ENCODE peak calls at places on chromosomes 12 and 14, in nine cellular contexts. U is Panc1, X is coronary artery, Q is RWPE1, D is IMR-90, S is B cell, T is WTC11, Y is NB4, H is heart right ventricle. V is an unnamed sample.

GRCh38 chr14:22200977-22201605 is 387.9 kb downstream of the DAD1 start:
- DNase-seq in U (peak), S (no peak), Y (peak), Q (peak), X (no peak), D (peak), H (no peak), T (peak), V (no peak)

GRCh38 chr12:2239376-2240010 is 186.7 kb downstream of the CACNA1C start:
- DNase-seq in D (peak), Q (no peak), Y (no peak), T (no peak), X (peak), S (no peak), U (no peak), H (peak), V (no peak)

GRCh38 chr12:12349711-12350665 is at the start of gene MANSC1:
- DNase-seq in Y (peak), X (peak), Q (no peak), S (no peak), U (no peak), H (peak), D (peak), T (peak), V (peak)

GRCh38 chr14:95449131-95449530 is 67.3 kb downstream of the SYNE3 start:
- DNase-seq in H (no peak), S (no peak), Y (no peak), D (no peak), U (no peak), T (no peak), Q (no peak), X (no peak), V (no peak)

GRCh38 chr12:115712676-115713075 is 564.8 kb downstream of the MED13L start:
- DNase-seq in U (no peak), D (no peak), X (no peak), Q (no peak), H (no peak), S (no peak), Y (no peak), T (no peak), V (no peak)

GRCh38 chr12:26787125-26787495 is 45.9 kb downstream of the ITPR2 start:
- DNase-seq in D (peak), X (no peak), Y (no peak), S (no peak), Q (peak), T (no peak), U (no peak), H (no peak), V (no peak)

GRCh38 chr12:52691076-52691764 is 11.0 kb upstream of the KRT1 start:
- DNase-seq in U (no peak), T (peak), Q (no peak), S (no peak), Y (no peak), D (no peak), X (no peak), H (peak), V (peak)

GRCh38 chr12:92144631-92145480 is 790 bp downstream of the BTG1 start:
- DNase-seq in H (peak), Y (peak), Q (peak), S (no peak), X (peak), U (no peak), D (peak), T (peak), V (peak)

GRCh38 chr12:47995976-47996375 is 8.3 kb downstream of the COL2A1 start:
- DNase-seq in D (peak), U (no peak), X (no peak), Q (no peak), S (no peak), H (no peak), T (no peak), Y (no peak), V (no peak)

GRCh38 chr12:28497889-28498411 is 307.7 kb downstream of the CCDC91 start:
- DNase-seq in X (no peak), S (no peak), U (no peak), Y (no peak), D (peak), H (no peak), Q (peak), T (no peak), V (no peak)

GRCh38 chr12:128783129-128783574 is 40.6 kb downstream of the SLC15A4 start:
- DNase-seq in S (no peak), Q (no peak), T (no peak), X (peak), U (no peak), Y (no peak), D (peak), H (no peak), V (peak)

GRCh38 chr12:66203820-66204219 is 14.8 kb downstream of the IRAK3 start:
- DNase-seq in H (no peak), S (no peak), D (no peak), Y (no peak), Q (no peak), U (no peak), T (no peak), X (no peak), V (no peak)

GRCh38 chr12:18752280-18752920 is 14.5 kb downstream of the CAPZA3 start:
- DNase-seq in X (no peak), S (no peak), Y (no peak), T (peak), D (peak), H (peak), U (no peak), Q (no peak), V (no peak)

GRCh38 chr14:34398024-34398423 is 64.0 kb downstream of the SPTSSA start:
- DNase-seq in S (no peak), Q (no peak), H (no peak), T (no peak), D (no peak), X (no peak), U (no peak), Y (no peak), V (no peak)

GRCh38 chr14:92539875-92540274 is 26.3 kb downstream of the RIN3 start:
- DNase-seq in Y (no peak), U (no peak), H (peak), X (no peak), S (no peak), T (no peak), D (peak), Q (no peak), V (peak)

GRCh38 chr14:93520053-93520607 is 89.4 kb downstream of the UNC79 start:
- DNase-seq in H (no peak), Q (no peak), S (no peak), U (no peak), Y (no peak), X (no peak), T (no peak), D (no peak), V (no peak)

GRCh38 chr14:26917086-26917485 is 319.3 kb upstream of the NOVA1 start:
- DNase-seq in Q (peak), H (no peak), D (peak), X (no peak), T (no peak), U (no peak), Y (peak), S (no peak), V (no peak)

GRCh38 chr12:84912191-84913142 is at the start of gene SLC6A15:
- DNase-seq in X (no peak), H (no peak), Y (no peak), U (no peak), D (peak), S (no peak), T (peak), Q (peak), V (no peak)

GRCh38 chr12:52137746-52138145 is 54.1 kb downstream of the KRT80 start:
- DNase-seq in Y (no peak), H (no peak), X (no peak), U (no peak), S (no peak), T (no peak), Q (no peak), D (no peak), V (no peak)

GRCh38 chr14:21018286-21018685 is 6.6 kb downstream of the NDRG2 start:
- DNase-seq in H (no peak), X (peak), D (no peak), Q (no peak), U (no peak), T (no peak), S (no peak), Y (no peak), V (no peak)

GRCh38 chr12:123938679-123939480 is 33.8 kb downstream of the CCDC92 start:
- DNase-seq in Q (no peak), U (no peak), T (peak), S (no peak), Y (no peak), H (no peak), D (no peak), X (no peak), V (no peak)

GRCh38 chr12:122291431-122291830 is 25.1 kb upstream of the VPS33A start:
- DNase-seq in D (no peak), T (no peak), Y (no peak), X (no peak), Q (no peak), H (no peak), U (no peak), S (no peak), V (no peak)

GRCh38 chr12:80352476-80352875 is 91.6 kb upstream of the PTPRQ start:
- DNase-seq in D (peak), H (no peak), X (no peak), U (no peak), T (no peak), S (no peak), Q (peak), Y (no peak), V (no peak)

GRCh38 chr12:21642707-21643389 is 14.8 kb downstream of the LDHB start:
- DNase-seq in H (no peak), U (no peak), S (no peak), T (no peak), X (no peak), D (peak), Y (no peak), Q (no peak), V (no peak)

GRCh38 chr14:35234007-35234406 is 58.2 kb upstream of the PSMA6 start:
- DNase-seq in Y (no peak), S (no peak), T (no peak), X (no peak), D (peak), Q (no peak), H (no peak), U (no peak), V (no peak)

GRCh38 chr12:92551853-92552397 is 150.9 kb upstream of the PLEKHG7 start:
- DNase-seq in H (no peak), T (no peak), Y (peak), U (no peak), S (no peak), Q (peak), X (no peak), D (peak), V (no peak)

GRCh38 chr12:113416091-113416754 is 6.0 kb upstream of the SDSL start:
- DNase-seq in T (no peak), D (no peak), H (no peak), U (no peak), Y (peak), S (no peak), Q (no peak), X (no peak), V (no peak)

GRCh38 chr12:76014007-76014406 is 17.6 kb downstream of the PHLDA1 start:
- DNase-seq in Q (no peak), T (no peak), Y (no peak), H (no peak), U (no peak), D (no peak), X (no peak), S (no peak), V (no peak)

GRCh38 chr12:128140551-128140950 is 126.4 kb upstream of the TMEM132C start:
- DNase-seq in Q (no peak), T (no peak), S (no peak), X (no peak), Y (no peak), H (no peak), D (no peak), U (no peak), V (no peak)

GRCh38 chr14:63454863-63455622 is 88.1 kb downstream of the PPP2R5E start:
- DNase-seq in X (no peak), Y (peak), U (no peak), T (no peak), H (no peak), S (no peak), Q (no peak), D (peak), V (no peak)

GRCh38 chr12:56589783-56590182 is 40.3 kb downstream of the BAZ2A start:
- DNase-seq in D (no peak), U (no peak), S (no peak), H (no peak), Y (no peak), X (no peak), Q (no peak), T (no peak), V (no peak)

GRCh38 chr12:56590237-56590830 is 39.8 kb downstream of the BAZ2A start:
- DNase-seq in X (no peak), S (no peak), H (no peak), U (peak), T (peak), Q (no peak), D (peak), Y (peak), V (no peak)

GRCh38 chr12:56581418-56582145 is 48.5 kb downstream of the BAZ2A start:
- DNase-seq in U (no peak), D (peak), X (no peak), Q (peak), S (no peak), Y (peak), T (no peak), H (no peak), V (no peak)

GRCh38 chr12:56585098-56585497 is 45.0 kb downstream of the BAZ2A start:
- DNase-seq in H (no peak), Q (no peak), T (no peak), X (no peak), S (no peak), D (no peak), Y (no peak), U (no peak), V (no peak)
- TF ChIP-seq CTCF in H (no peak), Q (no peak), T (no peak), X (no peak), S (no peak), D (no peak), Y (no peak), U (no peak), V (no peak)

GRCh38 chr12:132460571-132460970 is 29.4 kb upstream of the FBRSL1 start:
- DNase-seq in U (no peak), Y (peak), S (no peak), H (no peak), T (peak), D (no peak), Q (no peak), X (no peak), V (no peak)
- TF ChIP-seq CTCF in U (no peak), Y (peak), S (no peak), H (peak), T (peak), D (peak), Q (no peak), X (no peak), V (no peak)

GRCh38 chr12:110249105-110249504 is 31.9 kb upstream of the ATP2A2 start:
- DNase-seq in Y (no peak), Q (no peak), X (no peak), S (no peak), T (no peak), U (no peak), H (no peak), D (peak), V (no peak)
- TF ChIP-seq CTCF in Y (no peak), Q (no peak), X (no peak), S (no peak), T (no peak), U (no peak), H (no peak), D (no peak), V (no peak)

DNA sequence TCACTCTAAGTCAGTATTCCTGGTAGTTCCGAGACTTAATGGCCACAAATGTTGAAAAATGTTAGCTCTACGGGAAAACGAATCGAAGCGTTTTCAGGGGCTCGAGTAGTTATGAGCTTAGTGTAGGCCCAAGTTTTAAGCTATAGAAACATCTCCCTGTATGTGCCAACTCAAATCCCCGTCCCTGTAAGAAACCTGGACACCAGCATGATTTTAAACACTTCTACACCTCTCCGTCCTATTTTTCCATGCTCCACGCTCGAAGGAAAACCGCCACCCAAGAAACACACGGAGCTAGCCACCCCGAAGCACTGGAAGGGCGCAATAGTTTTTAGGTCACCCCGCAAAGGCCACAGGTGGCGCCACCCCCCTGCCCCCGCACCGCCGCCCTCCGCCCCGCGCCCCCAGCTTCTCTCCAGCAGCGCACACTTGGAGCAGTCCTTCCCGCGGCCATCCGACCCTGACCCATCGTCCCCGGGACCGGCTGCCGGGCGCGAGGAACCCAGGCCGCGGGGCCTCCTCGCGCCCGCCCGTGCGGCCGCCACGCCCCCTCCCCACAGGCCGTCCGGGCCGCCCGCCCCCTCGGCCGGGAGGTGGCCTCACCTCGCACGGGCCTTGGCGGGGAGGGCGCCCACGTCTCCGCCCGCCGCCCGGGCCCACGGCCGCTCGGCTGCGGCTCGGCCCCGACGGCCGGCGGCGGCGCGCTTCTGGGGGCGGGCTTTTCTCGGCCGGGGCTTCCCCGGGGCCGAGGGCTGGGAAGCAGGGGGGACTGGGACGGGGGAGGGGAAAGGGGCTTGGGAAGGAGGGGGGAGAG is 519 bp downstream of the R3HDM2 start:
- DNase-seq in Q (peak), H (peak), T (peak), X (peak), S (no peak), D (peak), U (no peak), Y (no peak), V (no peak)
- TF ChIP-seq CTCF in Q (peak), H (peak), T (no peak), X (no peak), S (no peak), D (no peak), U (no peak), Y (no peak), V (no peak)

DNA sequence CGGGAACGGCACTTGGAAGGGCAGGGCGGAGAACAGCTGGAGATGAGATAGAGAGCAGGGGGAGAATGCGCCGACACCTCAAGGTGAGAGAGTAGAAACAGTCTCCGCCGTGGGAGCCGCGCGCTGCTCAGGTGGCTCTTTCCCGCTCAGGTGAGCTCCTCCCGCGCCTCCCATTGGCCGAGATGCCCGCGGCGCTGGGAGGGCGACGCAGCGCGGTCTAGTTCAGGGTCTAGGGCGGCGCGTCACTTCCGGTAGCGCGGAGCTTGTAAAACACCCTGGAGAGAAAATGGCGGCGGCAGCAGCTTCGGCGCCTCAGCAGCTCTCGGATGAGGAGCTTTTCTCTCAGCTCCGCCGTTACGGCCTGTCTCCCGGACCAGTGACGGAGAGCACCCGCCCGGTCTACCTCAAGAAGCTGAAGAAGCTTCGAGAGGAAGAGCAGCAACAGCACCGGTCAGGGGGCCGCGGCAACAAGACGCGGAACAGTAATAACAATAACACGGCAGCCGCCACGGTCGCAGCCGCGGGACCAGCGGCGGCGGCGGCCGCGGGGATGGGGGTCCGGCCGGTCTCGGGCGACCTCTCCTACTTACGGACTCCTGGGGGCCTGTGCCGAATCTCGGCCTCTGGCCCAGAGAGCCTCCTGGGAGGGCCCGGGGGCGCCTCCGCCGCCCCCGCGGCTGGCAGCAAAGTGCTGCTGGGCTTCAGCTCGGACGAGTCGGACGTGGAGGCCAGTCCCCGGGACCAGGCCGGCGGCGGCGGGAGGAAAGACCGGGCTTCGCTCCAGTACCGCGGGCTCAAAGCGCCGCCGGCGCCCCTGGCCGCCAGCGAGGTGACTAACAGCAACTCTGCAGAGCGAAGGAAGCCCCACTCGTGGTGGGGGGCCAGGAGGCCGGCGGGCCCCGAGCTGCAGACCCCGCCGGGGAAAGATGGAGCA is at the start of gene LEMD3:
- DNase-seq in X (peak), Y (peak), U (peak), Q (peak), T (peak), H (peak), S (peak), D (peak), V (peak)
- TF ChIP-seq CTCF in X (no peak), Y (no peak), U (no peak), Q (no peak), T (no peak), H (peak), S (peak), D (peak), V (no peak)

GRCh38 chr12:121061831-121062230 is 22.8 kb upstream of the OASL start:
- DNase-seq in Q (no peak), H (no peak), U (no peak), X (no peak), S (no peak), Y (peak), D (peak), T (no peak), V (no peak)
- TF ChIP-seq CTCF in Q (peak), H (peak), U (peak), X (no peak), S (no peak), Y (peak), D (peak), T (no peak), V (no peak)

GRCh38 chr14:71361335-71361734 is 454.1 kb downstream of the PCNX1 start:
- DNase-seq in U (no peak), Q (peak), Y (peak), X (no peak), S (no peak), D (peak), T (no peak), H (no peak), V (no peak)
- TF ChIP-seq CTCF in U (no peak), Q (no peak), Y (no peak), X (no peak), S (no peak), D (no peak), T (no peak), H (no peak), V (no peak)

GRCh38 chr12:57240926-57241555 is 9.9 kb downstream of the STAC3 start:
- DNase-seq in Q (no peak), Y (peak), D (no peak), U (no peak), H (no peak), S (no peak), T (peak), X (peak), V (no peak)
- TF ChIP-seq CTCF in Q (no peak), Y (no peak), D (no peak), U (no peak), H (no peak), S (no peak), T (no peak), X (no peak), V (no peak)

V was measured in natural killer cell.